ENCODE peak calls at places on chromosomes 13 and 19, in six cellular contexts. One of them, this sample, is unnamed. For H3K36me3, the result is how much of the 10 kb centered on the place peaks cover.

GRCh38 chr19:51364200-51365106 is 1.7 kb downstream of the ETFB start:
- DNase-seq in endothelial cell of umbilical vein: no peak
- DNase-seq in fibroblast of lung: no peak
- DNase-seq in neuronal stem cell: no peak
- DNase-seq in keratinocyte: no peak
- DNase-seq in GM23338: no peak
- DNase-seq in this sample: no peak

GRCh38 chr19:35000338-35000646 is 169 bp downstream of the GRAMD1A start:
- DNase-seq in endothelial cell of umbilical vein: no peak
- DNase-seq in fibroblast of lung: no peak
- DNase-seq in neuronal stem cell: no peak
- DNase-seq in keratinocyte: no peak
- DNase-seq in GM23338: no peak
- DNase-seq in this sample: no peak

GRCh38 chr13:52833261-52833660 is 15.2 kb downstream of the PCDH8 start:
- DNase-seq in endothelial cell of umbilical vein: no peak
- DNase-seq in fibroblast of lung: no peak
- DNase-seq in neuronal stem cell: peak
- DNase-seq in keratinocyte: no peak
- DNase-seq in GM23338: no peak
- DNase-seq in this sample: peak

GRCh38 chr19:38219221-38219620 is 4.8 kb downstream of the DPF1 start:
- DNase-seq in endothelial cell of umbilical vein: no peak
- DNase-seq in fibroblast of lung: no peak
- DNase-seq in neuronal stem cell: no peak
- DNase-seq in keratinocyte: no peak
- DNase-seq in GM23338: no peak
- DNase-seq in this sample: no peak

GRCh38 chr13:97224544-97225324 is 2.6 kb downstream of the MBNL2 start:
- DNase-seq in endothelial cell of umbilical vein: peak
- DNase-seq in fibroblast of lung: peak
- DNase-seq in neuronal stem cell: no peak
- DNase-seq in keratinocyte: no peak
- DNase-seq in GM23338: peak
- DNase-seq in this sample: no peak

GRCh38 chr13:27968316-27969072 is 621 bp downstream of the CDX2 start:
- DNase-seq in endothelial cell of umbilical vein: no peak
- DNase-seq in fibroblast of lung: no peak
- DNase-seq in neuronal stem cell: no peak
- DNase-seq in keratinocyte: no peak
- DNase-seq in GM23338: peak
- DNase-seq in this sample: peak

GRCh38 chr13:41006296-41006695 is 12.8 kb downstream of the ELF1 start:
- DNase-seq in endothelial cell of umbilical vein: no peak
- DNase-seq in fibroblast of lung: no peak
- DNase-seq in neuronal stem cell: no peak
- DNase-seq in keratinocyte: no peak
- DNase-seq in GM23338: no peak
- DNase-seq in this sample: no peak

GRCh38 chr13:51995677-51996551 is 15.3 kb downstream of the ATP7B start:
- DNase-seq in endothelial cell of umbilical vein: peak
- DNase-seq in fibroblast of lung: peak
- DNase-seq in neuronal stem cell: no peak
- DNase-seq in keratinocyte: no peak
- DNase-seq in GM23338: peak
- DNase-seq in this sample: peak

GRCh38 chr13:101986316-101986715 is 415.5 kb downstream of the FGF14 start:
- DNase-seq in endothelial cell of umbilical vein: no peak
- DNase-seq in fibroblast of lung: no peak
- DNase-seq in neuronal stem cell: no peak
- DNase-seq in keratinocyte: no peak
- DNase-seq in GM23338: no peak
- DNase-seq in this sample: no peak

GRCh38 chr13:110625771-110626321 is 10.5 kb downstream of the NAXD start:
- DNase-seq in endothelial cell of umbilical vein: no peak
- DNase-seq in fibroblast of lung: no peak
- DNase-seq in neuronal stem cell: no peak
- DNase-seq in keratinocyte: no peak
- DNase-seq in GM23338: no peak
- DNase-seq in this sample: no peak

GRCh38 chr19:33580645-33581037 is 41.1 kb upstream of the CHST8 start:
- DNase-seq in endothelial cell of umbilical vein: no peak
- DNase-seq in fibroblast of lung: no peak
- DNase-seq in neuronal stem cell: no peak
- DNase-seq in keratinocyte: no peak
- DNase-seq in GM23338: no peak
- DNase-seq in this sample: no peak

GRCh38 chr19:45785097-45785496 is 2.8 kb upstream of the DMPK start:
- DNase-seq in endothelial cell of umbilical vein: no peak
- DNase-seq in fibroblast of lung: no peak
- DNase-seq in neuronal stem cell: no peak
- DNase-seq in keratinocyte: no peak
- DNase-seq in GM23338: no peak
- DNase-seq in this sample: no peak
- H2AFZ ChIP-seq in endothelial cell of umbilical vein: no peak
- H2AFZ ChIP-seq in fibroblast of lung: no peak
- H2AFZ ChIP-seq in neuronal stem cell: no peak
- H2AFZ ChIP-seq in keratinocyte: no peak
- H2AFZ ChIP-seq in GM23338: no peak
- H2AFZ ChIP-seq in this sample: no peak

DNA sequence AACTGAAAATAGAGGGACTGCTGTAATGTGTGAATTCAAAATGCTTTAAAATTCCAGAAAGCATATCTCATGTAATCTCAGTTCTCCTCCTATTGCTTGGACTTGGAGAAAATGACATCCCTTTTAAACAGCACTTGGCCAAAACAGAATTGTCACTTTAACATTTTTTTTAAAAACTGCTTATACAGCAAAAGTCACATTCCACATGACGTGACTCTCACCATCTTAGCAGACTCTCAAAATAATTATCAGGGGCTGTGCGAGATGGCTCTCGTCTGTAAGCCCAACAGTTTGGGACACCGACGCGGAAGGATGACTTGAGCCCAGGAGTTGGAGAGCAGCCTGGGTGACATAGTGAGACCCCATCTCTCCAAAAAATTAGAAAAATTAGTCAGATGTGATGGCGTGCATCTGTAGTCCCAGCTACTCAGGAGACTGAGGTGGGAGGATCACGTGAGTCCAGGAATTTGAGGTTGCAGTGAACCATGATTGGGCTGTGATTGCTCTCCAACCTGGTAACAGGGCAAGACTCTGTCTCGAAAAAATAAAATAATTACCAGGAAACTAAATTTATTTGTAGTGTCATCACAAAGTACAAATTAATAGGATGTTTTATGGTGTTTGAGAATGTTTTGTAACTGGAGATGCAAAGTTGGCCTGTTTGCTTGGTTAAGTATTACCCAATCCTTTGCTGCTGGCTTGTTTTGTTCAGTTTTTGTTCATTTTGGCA is 8.8 kb downstream of the SAFB start:
- DNase-seq in endothelial cell of umbilical vein: no peak
- DNase-seq in fibroblast of lung: peak
- DNase-seq in neuronal stem cell: no peak
- DNase-seq in keratinocyte: no peak
- DNase-seq in GM23338: no peak
- DNase-seq in this sample: no peak
- H3K36me3 ChIP-seq in endothelial cell of umbilical vein: under half
- H3K36me3 ChIP-seq in fibroblast of lung: under half
- H3K36me3 ChIP-seq in neuronal stem cell: half or more
- H3K36me3 ChIP-seq in keratinocyte: under half
- H3K36me3 ChIP-seq in GM23338: under half
- H3K36me3 ChIP-seq in this sample: under half

DNA sequence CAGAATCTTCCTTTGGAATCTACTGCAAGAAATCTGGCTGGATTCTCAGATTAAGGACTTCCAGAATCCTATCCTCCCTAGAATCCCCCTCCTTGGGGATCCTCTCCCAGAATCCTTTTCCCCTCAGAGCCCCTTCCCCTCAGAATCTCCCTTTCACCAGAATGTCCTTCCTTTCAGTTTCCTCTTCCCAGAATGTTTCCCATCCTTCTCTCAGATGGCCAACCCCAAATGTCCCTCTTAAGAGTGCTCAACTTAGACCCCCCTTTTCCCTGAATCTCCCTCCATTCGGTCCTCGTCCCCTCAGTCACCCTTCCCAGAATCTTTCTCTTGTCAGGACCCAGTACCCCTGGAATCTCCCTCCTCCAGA is 584 bp upstream of the RPS16 start:
- DNase-seq in endothelial cell of umbilical vein: no peak
- DNase-seq in fibroblast of lung: no peak
- DNase-seq in neuronal stem cell: no peak
- DNase-seq in keratinocyte: no peak
- DNase-seq in GM23338: peak
- DNase-seq in this sample: no peak
- H2AFZ ChIP-seq in endothelial cell of umbilical vein: peak
- H2AFZ ChIP-seq in fibroblast of lung: no peak
- H2AFZ ChIP-seq in neuronal stem cell: peak
- H2AFZ ChIP-seq in keratinocyte: peak
- H2AFZ ChIP-seq in GM23338: no peak
- H2AFZ ChIP-seq in this sample: peak

GRCh38 chr19:1076046-1076386 is 9.0 kb downstream of the ARHGAP45 start:
- DNase-seq in endothelial cell of umbilical vein: no peak
- DNase-seq in fibroblast of lung: no peak
- DNase-seq in neuronal stem cell: no peak
- DNase-seq in keratinocyte: no peak
- DNase-seq in GM23338: no peak
- DNase-seq in this sample: no peak
- H3K36me3 ChIP-seq in endothelial cell of umbilical vein: under half
- H3K36me3 ChIP-seq in fibroblast of lung: under half
- H3K36me3 ChIP-seq in neuronal stem cell: under half
- H3K36me3 ChIP-seq in keratinocyte: under half
- H3K36me3 ChIP-seq in GM23338: under half
- H3K36me3 ChIP-seq in this sample: under half

GRCh38 chr13:50082426-50083283 is 67.4 kb downstream of the KCNRG start:
- DNase-seq in endothelial cell of umbilical vein: peak
- DNase-seq in fibroblast of lung: peak
- DNase-seq in neuronal stem cell: peak
- DNase-seq in keratinocyte: peak
- DNase-seq in GM23338: peak
- DNase-seq in this sample: peak

GRCh38 chr13:50080856-50081105 is 65.5 kb downstream of the KCNRG start:
- DNase-seq in endothelial cell of umbilical vein: peak
- DNase-seq in fibroblast of lung: peak
- DNase-seq in neuronal stem cell: peak
- DNase-seq in keratinocyte: no peak
- DNase-seq in GM23338: no peak
- DNase-seq in this sample: no peak

GRCh38 chr13:50081106-50081898 is 66.1 kb downstream of the KCNRG start:
- DNase-seq in endothelial cell of umbilical vein: peak
- DNase-seq in fibroblast of lung: no peak
- DNase-seq in neuronal stem cell: no peak
- DNase-seq in keratinocyte: no peak
- DNase-seq in GM23338: peak
- DNase-seq in this sample: peak

GRCh38 chr13:50080158-50080855 is 65.1 kb downstream of the KCNRG start:
- DNase-seq in endothelial cell of umbilical vein: peak
- DNase-seq in fibroblast of lung: peak
- DNase-seq in neuronal stem cell: peak
- DNase-seq in keratinocyte: no peak
- DNase-seq in GM23338: peak
- DNase-seq in this sample: peak

GRCh38 chr13:50081899-50082425 is 66.7 kb downstream of the KCNRG start:
- DNase-seq in endothelial cell of umbilical vein: peak
- DNase-seq in fibroblast of lung: peak
- DNase-seq in neuronal stem cell: peak
- DNase-seq in keratinocyte: peak
- DNase-seq in GM23338: peak
- DNase-seq in this sample: peak
- H2AFZ ChIP-seq in endothelial cell of umbilical vein: peak
- H2AFZ ChIP-seq in fibroblast of lung: peak
- H2AFZ ChIP-seq in neuronal stem cell: peak
- H2AFZ ChIP-seq in keratinocyte: peak
- H2AFZ ChIP-seq in GM23338: peak
- H2AFZ ChIP-seq in this sample: peak

DNA sequence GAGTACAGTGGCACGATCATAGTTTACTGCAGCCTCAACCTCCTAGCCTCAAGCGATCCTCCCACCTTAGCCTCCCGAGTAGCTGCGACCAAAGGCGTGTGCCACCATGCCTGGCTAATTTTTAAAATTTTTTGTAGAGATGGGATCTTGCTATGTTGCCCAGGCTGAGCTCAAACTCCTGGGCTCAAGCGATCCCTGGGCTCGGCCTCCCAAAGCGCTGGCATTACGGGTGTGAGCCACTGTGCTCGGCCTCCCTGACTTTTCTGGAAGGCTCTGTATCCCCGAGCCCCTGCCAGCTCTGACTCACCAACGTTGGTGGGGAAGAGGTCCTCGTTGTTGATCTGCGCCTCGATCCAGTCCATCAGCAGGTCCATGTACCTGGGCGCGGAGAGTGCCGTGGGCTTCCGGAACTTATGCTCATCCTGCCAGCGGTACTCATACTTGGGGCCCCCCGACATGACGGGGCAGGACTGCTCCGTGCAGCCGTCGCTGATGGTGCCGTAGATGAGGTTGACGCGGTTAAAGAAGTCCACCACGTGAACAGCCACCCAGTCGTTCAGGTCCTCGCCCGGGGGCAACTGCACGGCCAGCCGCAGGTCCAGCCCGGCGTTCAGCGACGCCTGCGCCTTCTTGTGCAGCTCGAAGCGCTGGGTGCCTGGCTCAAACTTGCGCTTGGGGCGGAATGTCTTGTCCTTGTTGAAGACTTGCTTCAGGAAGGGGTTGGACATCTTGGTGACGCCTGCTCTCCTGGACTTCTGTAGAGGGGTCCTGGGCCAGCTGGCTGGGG is 18.1 kb downstream of the MOB3A start:
- DNase-seq in endothelial cell of umbilical vein: no peak
- DNase-seq in fibroblast of lung: no peak
- DNase-seq in neuronal stem cell: no peak
- DNase-seq in keratinocyte: no peak
- DNase-seq in GM23338: no peak
- DNase-seq in this sample: no peak
- H3K36me3 ChIP-seq in endothelial cell of umbilical vein: under half
- H3K36me3 ChIP-seq in fibroblast of lung: under half
- H3K36me3 ChIP-seq in neuronal stem cell: half or more
- H3K36me3 ChIP-seq in keratinocyte: under half
- H3K36me3 ChIP-seq in GM23338: under half
- H3K36me3 ChIP-seq in this sample: under half

GRCh38 chr13:83248751-83249150 is 633.5 kb downstream of the SLITRK1 start:
- DNase-seq in endothelial cell of umbilical vein: no peak
- DNase-seq in fibroblast of lung: no peak
- DNase-seq in neuronal stem cell: no peak
- DNase-seq in keratinocyte: no peak
- DNase-seq in GM23338: no peak
- DNase-seq in this sample: no peak
- H2AFZ ChIP-seq in endothelial cell of umbilical vein: no peak
- H2AFZ ChIP-seq in fibroblast of lung: no peak
- H2AFZ ChIP-seq in neuronal stem cell: peak
- H2AFZ ChIP-seq in keratinocyte: no peak
- H2AFZ ChIP-seq in GM23338: no peak
- H2AFZ ChIP-seq in this sample: no peak

This sample was measured in neural progenitor cell.